ENCODE peak calls at places on chromosomes 7 and 10, in seven cellular contexts. A is mammary epithelial cell; T is activated CD8-positive, alpha-beta memory T cell treated with anti-CD3 and anti-CD28 coated beads for 48 hours; M is T-helper 1 cell; Y is osteoblast; Q is activated CD4-positive, alpha-beta T cell treated with anti-CD3 and anti-CD28 coated beads, Interleukin-2, amount 50 U/mL, for 1 hour; B is AG08396. D is an unnamed sample.
A peak's percentile ranks its signal among the peaks of the same experiment; 100 is the strongest.

GRCh38 chr10:29177266-29177832 is 111.5 kb upstream of the LYZL1 start:
- DNase-seq in Q (no peak), B (no peak), Y (no peak), M (no peak), A (no peak), T (no peak), D (no peak)

GRCh38 chr7:102042016-102042656 is 224.7 kb downstream of the CUX1 start:
- DNase-seq in A (peak; percentile 59), T (no peak), Q (no peak), Y (peak; percentile 96), B (peak; percentile 62), M (no peak), D (peak; percentile 33)

GRCh38 chr10:97593423-97593822 is 3.9 kb downstream of the C10orf62 start:
- DNase-seq in B (no peak), Q (no peak), M (no peak), Y (no peak), A (no peak), T (no peak), D (no peak)

GRCh38 chr10:21195149-21195731 is 298.1 kb upstream of the NEBL start:
- DNase-seq in B (no peak), Q (no peak), M (no peak), A (peak; percentile 58), T (no peak), Y (no peak), D (no peak)

GRCh38 chr10:71075759-71076472 is 136.5 kb upstream of the UNC5B start:
- DNase-seq in B (no peak), A (no peak), T (no peak), Q (no peak), M (no peak), Y (peak; percentile 76), D (no peak)

GRCh38 chr10:104505521-104506041 is 135.5 kb upstream of the SORCS3 start:
- DNase-seq in B (no peak), A (no peak), T (no peak), Q (no peak), M (no peak), Y (no peak), D (no peak)

GRCh38 chr10:127029061-127029460 is 123.8 kb downstream of the DOCK1 start:
- DNase-seq in B (no peak), Q (no peak), M (no peak), A (no peak), T (no peak), Y (no peak), D (no peak)

GRCh38 chr7:74569501-74570075 is 87.9 kb upstream of the GTF2I start:
- DNase-seq in B (no peak), Y (peak; percentile 54), Q (peak; percentile 20), M (no peak), A (no peak), T (no peak), D (no peak)

GRCh38 chr7:35695628-35695888 is 623 bp upstream of the HERPUD2 start:
- DNase-seq in M (no peak), A (peak; percentile 27), B (no peak), Q (peak; percentile 16), T (no peak), Y (no peak), D (no peak)

GRCh38 chr7:80540841-80541240 is 29.0 kb upstream of the GNAT3 start:
- DNase-seq in B (no peak), Q (no peak), A (no peak), M (no peak), Y (no peak), T (no peak), D (no peak)

GRCh38 chr7:89958525-89959068 is 195.7 kb upstream of the STEAP1 start:
- DNase-seq in B (no peak), T (no peak), Q (no peak), A (no peak), M (no peak), Y (no peak), D (no peak)

GRCh38 chr7:17936321-17936720 is 4.0 kb downstream of the SNX13 start:
- DNase-seq in B (no peak), Q (no peak), A (no peak), M (no peak), Y (no peak), T (no peak), D (no peak)

GRCh38 chr7:104627516-104627915 is 299.1 kb downstream of the LHFPL3 start:
- DNase-seq in M (no peak), Q (no peak), A (peak; percentile 12), B (peak; percentile 7), T (no peak), Y (peak; percentile 43), D (no peak)